ENCODE peak calls at places on chromosomes 6 and 20, in four cellular contexts. M is sigmoid colon; F is CD8-positive, alpha-beta T cell; X is thyroid gland. G is an unnamed sample. For H3K4me1, the result is how much of the 10 kb centered on the place peaks cover.

GRCh38 chr6:161068296-161068695 is 76.7 kb downstream of the MAP3K4 start:
- DNase-seq in M (no peak), F (no peak), X (no peak), G (no peak)

GRCh38 chr20:17530716-17531536 is at the start of gene BFSP1:
- DNase-seq in X (peak), M (no peak), F (peak), G (peak)

GRCh38 chr6:6002809-6003333 is 3.9 kb downstream of the NRN1 start:
- DNase-seq in F (no peak), M (no peak), X (no peak), G (no peak)

GRCh38 chr6:127586372-127586771 is 9.4 kb downstream of the C6orf58 start:
- DNase-seq in X (no peak), M (no peak), F (no peak), G (no peak)

GRCh38 chr6:11653028-11653583 is 115.6 kb downstream of the TMEM170B start:
- DNase-seq in M (no peak), X (no peak), F (peak), G (peak)

GRCh38 chr6:163756079-163756478 is 341.6 kb downstream of the QKI start:
- DNase-seq in X (no peak), M (no peak), F (no peak), G (no peak)

GRCh38 chr20:16485406-16485805 is 87.8 kb downstream of the KIF16B start:
- DNase-seq in X (no peak), M (no peak), F (no peak), G (no peak)

GRCh38 chr20:12237772-12238171 is 320.1 kb downstream of the BTBD3 start:
- DNase-seq in F (no peak), X (no peak), M (peak), G (no peak)

GRCh38 chr6:119467478-119468081 is 118.0 kb upstream of the MAN1A1 start:
- DNase-seq in M (no peak), X (no peak), F (no peak), G (no peak)

GRCh38 chr6:92369309-92369708 is 1050.0 kb downstream of the EPHA7 start:
- DNase-seq in M (no peak), X (no peak), F (no peak), G (no peak)

GRCh38 chr6:92376711-92377110 is 1042.6 kb downstream of the EPHA7 start:
- DNase-seq in F (no peak), X (no peak), M (no peak), G (no peak)

GRCh38 chr6:92377137-92377536 is 1042.2 kb downstream of the EPHA7 start:
- DNase-seq in M (no peak), X (no peak), F (no peak), G (no peak)

GRCh38 chr6:92371809-92372208 is 1047.5 kb downstream of the EPHA7 start:
- DNase-seq in M (no peak), X (no peak), F (no peak), G (no peak)

DNA sequence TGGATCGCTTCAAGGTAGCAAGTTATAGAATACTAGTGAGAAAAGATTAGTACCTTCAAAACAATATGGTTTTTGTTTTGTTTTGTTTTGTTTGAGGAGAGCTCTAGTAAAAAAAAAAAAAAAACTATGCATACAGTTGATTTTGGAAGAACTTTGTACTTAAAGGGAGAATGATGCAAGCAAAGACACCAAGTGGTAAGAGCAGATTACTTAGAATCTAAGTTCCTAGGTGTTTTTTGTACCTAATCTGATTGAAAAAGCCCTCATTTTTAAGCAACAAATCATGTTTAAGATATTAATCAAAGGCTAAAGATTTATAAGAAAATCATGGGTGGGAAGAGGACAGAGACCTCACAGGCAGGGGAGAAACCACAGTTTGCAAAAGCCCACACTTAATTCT is 1048.1 kb downstream of the EPHA7 start:
- DNase-seq in F (no peak), X (no peak), M (no peak), G (no peak)
- H3K4me3 ChIP-seq in F (no peak), X (no peak), M (no peak), G (no peak)

DNA sequence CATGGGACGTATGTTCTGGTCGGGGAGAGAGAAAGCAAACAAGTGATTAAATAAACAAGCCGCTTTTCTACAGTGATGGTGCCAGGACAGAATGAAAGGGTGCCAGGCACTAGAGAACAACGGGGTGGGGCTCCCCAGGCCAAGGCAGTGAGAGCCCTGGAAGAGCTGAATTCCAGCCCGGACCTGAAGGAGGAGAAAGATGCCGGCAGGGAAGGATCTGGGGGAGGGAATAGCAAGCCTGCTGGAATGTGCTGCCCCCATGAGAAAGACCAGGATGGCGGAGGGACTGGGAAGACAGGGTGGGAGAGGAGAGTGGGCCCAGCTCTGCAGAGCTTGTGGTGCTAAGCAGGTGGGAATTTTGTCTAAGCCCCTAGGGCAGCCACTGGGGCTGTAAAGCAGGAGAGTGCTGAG is 7.5 kb downstream of the SNAI1 start:
- DNase-seq in X (peak), M (no peak), F (no peak), G (no peak)
- H3K4me1 ChIP-seq in X (under half), M (half or more), F (under half), G (under half)

DNA sequence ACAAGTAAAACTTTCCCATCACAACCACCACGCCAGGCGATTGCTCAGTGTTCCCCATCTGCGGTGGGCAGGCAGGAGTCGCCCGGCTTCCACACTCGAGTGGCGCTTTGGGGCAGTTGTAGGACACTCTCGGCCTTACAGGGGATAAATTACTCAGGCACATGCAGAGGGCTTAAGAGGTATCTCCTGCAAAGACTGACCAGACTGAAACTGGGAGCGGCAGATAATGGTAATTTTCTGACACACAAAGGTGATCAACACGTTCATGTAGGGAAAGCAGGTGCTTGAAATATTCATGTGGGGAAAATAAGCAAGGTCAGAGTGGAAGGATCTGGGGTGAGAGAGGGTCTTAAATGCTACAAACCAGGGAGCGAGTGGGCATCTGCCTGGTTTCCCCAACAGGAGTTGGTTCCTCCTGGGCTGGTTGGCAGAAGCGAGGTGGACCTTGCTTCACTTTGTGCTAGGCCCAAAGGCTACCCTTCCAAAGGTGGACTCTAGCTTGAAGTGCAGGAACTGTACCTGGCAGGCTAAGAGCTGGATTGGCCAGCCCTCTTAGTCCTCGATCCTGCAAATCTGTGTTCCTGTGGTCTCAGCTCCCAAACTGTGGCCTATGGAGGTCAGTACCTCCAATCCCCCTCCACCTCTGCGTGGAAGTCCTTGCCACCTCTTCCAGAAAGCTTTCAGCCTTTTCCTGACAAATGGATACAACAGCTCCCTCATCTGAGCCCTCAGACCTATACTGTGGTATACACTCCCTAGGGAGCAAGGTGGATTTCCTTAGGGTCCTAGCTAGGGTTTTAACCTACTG is 16.7 kb downstream of the PLAGL2 start:
- DNase-seq in X (no peak), F (no peak), M (no peak), G (no peak)
- H3K4me3 ChIP-seq in X (peak), F (peak), M (peak), G (no peak)

DNA sequence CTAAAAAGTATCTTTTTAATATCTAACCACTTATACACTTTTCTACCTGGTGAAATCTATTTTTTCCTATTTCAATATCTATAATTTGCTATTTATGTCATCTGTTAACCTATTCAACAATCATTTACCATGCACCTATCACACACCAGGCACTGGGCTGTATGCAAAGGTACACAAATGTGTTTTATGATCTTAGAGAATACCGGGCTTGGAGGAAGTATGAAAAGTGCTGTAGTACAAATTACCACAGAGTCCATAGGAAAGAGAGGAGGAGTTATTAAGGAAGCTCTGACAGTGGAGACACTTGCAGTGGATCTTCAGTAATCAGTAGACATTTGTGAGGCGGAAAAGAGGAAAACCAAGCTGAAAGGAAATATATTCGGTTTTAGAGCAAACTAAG is 96.0 kb downstream of the HIVEP2 start:
- DNase-seq in X (no peak), F (no peak), M (no peak), G (no peak)
- H3K4me1 ChIP-seq in X (under half), F (half or more), M (half or more), G (under half)

DNA sequence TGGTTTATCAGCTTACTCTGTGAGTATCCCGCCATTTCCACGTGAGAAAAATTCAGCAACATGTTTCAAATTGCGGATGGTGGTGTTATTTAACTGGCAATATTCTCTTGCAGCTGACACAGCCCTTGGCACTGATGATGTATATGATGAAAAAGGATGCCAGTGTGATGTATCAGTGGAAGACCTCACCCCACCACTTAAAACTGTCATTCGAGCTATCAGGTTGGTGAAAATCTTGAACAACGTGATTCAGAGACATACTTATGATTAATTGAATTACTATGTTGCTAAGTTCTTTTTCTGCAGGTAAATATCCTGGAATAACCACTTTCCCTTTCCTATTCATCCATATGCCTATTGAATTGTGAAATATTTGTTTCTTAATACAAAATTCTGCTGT is 55.7 kb downstream of the KHDC1L start:
- DNase-seq in F (no peak), X (no peak), M (no peak), G (no peak)
- H3K4me3 ChIP-seq in F (no peak), X (no peak), M (no peak), G (no peak)

DNA sequence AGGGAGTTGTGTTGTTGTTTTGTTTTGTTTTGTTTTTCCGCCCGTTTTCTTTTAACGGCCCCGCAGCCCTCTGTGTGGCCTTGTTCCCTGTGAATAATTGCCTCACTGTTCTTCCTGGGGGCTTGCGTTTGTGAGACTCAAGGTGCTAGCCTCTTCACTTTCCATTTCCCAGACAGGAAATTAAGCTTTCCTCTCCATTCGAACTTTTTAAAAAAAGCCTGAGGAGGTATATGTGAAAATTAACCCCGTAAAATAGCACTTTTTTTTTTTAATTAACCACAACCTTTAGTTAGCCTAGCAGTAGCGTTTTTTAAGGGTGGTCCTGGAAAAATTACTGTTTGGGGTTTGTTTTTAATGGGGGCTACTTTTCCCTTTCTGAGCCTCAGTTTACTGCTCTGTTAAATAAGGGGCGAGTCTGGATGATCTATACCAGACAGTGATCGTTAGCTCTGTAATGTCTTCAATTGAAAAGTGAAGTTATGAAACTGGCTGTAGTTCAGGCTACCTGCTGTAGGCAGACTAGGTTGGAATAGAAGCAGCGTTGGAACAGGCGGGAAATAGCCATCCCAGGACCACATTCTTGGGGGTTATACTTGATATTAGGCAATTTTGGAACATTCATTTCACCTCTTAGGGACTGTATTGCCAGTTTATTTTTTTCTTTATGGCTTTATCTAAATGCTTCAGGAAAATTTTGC is 1.7 kb downstream of the STX16 start:
- DNase-seq in F (no peak), M (no peak), X (no peak), G (no peak)
- H3K4me1 ChIP-seq in F (under half), M (half or more), X (under half), G (under half)

GRCh38 chr20:32206383-32207210 is 946 bp downstream of the PLAGL2 start:
- DNase-seq in M (no peak), F (no peak), X (no peak), G (no peak)

GRCh38 chr20:32203556-32204484 is 3.7 kb downstream of the PLAGL2 start:
- DNase-seq in X (peak), F (no peak), M (no peak), G (no peak)

GRCh38 chr20:32204485-32205115 is 2.9 kb downstream of the PLAGL2 start:
- DNase-seq in F (no peak), X (no peak), M (no peak), G (no peak)

GRCh38 chr20:32207211-32207625 is 325 bp downstream of the PLAGL2 start:
- DNase-seq in F (no peak), X (no peak), M (no peak), G (no peak)

GRCh38 chr20:32205502-32206382 is 1.8 kb downstream of the PLAGL2 start:
- DNase-seq in M (no peak), X (no peak), F (no peak), G (no peak)
- H3K4me3 ChIP-seq in M (peak), X (peak), F (no peak), G (peak)

GRCh38 chr20:24608926-24609667 is 139.7 kb downstream of the SYNDIG1 start:
- DNase-seq in X (no peak), F (no peak), M (no peak), G (no peak)

GRCh38 chr20:24609757-24610156 is 140.3 kb downstream of the SYNDIG1 start:
- DNase-seq in M (no peak), F (no peak), X (no peak), G (no peak)

GRCh38 chr20:24612799-24613775 is 143.7 kb downstream of the SYNDIG1 start:
- DNase-seq in X (no peak), M (peak), F (no peak), G (no peak)

GRCh38 chr20:24611360-24612140 is 142.1 kb downstream of the SYNDIG1 start:
- DNase-seq in X (no peak), M (no peak), F (no peak), G (no peak)

DNA sequence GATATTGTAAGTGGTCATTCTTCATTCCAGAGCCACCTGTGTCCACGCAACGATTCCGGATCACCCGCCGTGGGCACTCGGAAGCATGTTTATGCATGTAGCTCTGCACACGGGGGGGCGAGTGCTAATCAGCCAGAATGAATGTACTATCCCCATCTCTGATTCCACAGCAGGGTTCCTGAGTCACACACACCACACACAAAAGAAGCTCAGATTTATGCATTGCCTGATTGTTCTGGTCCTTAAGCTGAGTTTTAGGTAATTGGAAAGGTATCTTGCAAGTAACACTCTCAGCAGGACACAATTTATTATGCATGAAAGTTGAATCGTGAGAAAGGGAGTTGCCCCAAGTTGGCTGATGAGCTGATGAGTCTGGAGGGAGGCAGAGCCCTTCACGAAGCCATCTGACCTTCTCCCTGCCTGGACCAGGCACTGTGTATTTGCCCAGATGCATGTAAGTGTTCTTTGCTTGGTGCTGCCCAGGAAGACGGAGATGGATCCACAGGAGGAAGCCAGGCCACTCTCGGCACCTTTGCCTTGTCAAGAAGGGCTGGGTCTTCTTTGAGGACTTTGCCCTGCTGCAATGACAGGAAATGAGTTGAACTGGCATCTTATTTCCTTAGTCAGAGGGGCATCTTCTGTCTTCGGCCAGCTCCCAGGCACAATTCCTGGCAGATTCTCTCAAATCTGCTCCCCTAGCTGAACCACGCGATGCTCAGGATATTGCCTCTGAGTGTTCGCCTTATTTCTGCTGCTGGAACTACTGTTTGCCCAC is 141.1 kb downstream of the SYNDIG1 start:
- DNase-seq in X (no peak), F (no peak), M (no peak), G (no peak)
- H3K4me1 ChIP-seq in X (under half), F (under half), M (under half), G (under half)